ENCODE peak calls at places on chromosomes 6 and 20, in eight cellular contexts. One of them, this sample, is unnamed.

GRCh38 chr6:19697744-19698290 is 139.4 kb upstream of the ID4 start:
- DNase-seq in GM12865: no peak
- DNase-seq in heart right ventricle: no peak
- DNase-seq in LoVo: no peak
- DNase-seq in HS-27A: no peak
- DNase-seq in RKO: peak
- DNase-seq in germinal center: no peak
- DNase-seq in activated naive CD4-positive, alpha-beta T cell treated with Interleukin-2 at 50 U/mL for 16 hours: no peak
- DNase-seq in this sample: no peak

GRCh38 chr6:150231456-150231855 is 88.6 kb downstream of the PPP1R14C start:
- DNase-seq in activated naive CD4-positive, alpha-beta T cell treated with Interleukin-2 at 50 U/mL for 16 hours: no peak
- DNase-seq in LoVo: no peak
- DNase-seq in germinal center: no peak
- DNase-seq in heart right ventricle: no peak
- DNase-seq in GM12865: no peak
- DNase-seq in RKO: no peak
- DNase-seq in HS-27A: no peak
- DNase-seq in this sample: no peak

GRCh38 chr6:42367353-42368011 is 84.2 kb downstream of the TRERF1 start:
- DNase-seq in activated naive CD4-positive, alpha-beta T cell treated with Interleukin-2 at 50 U/mL for 16 hours: peak
- DNase-seq in heart right ventricle: peak
- DNase-seq in germinal center: peak
- DNase-seq in RKO: no peak
- DNase-seq in GM12865: peak
- DNase-seq in HS-27A: no peak
- DNase-seq in LoVo: no peak
- DNase-seq in this sample: no peak

GRCh38 chr6:135087403-135087802 is 32.8 kb upstream of the HBS1L start:
- DNase-seq in germinal center: no peak
- DNase-seq in RKO: no peak
- DNase-seq in heart right ventricle: no peak
- DNase-seq in activated naive CD4-positive, alpha-beta T cell treated with Interleukin-2 at 50 U/mL for 16 hours: no peak
- DNase-seq in HS-27A: no peak
- DNase-seq in LoVo: no peak
- DNase-seq in GM12865: peak
- DNase-seq in this sample: no peak

GRCh38 chr20:58431134-58431533 is 42.1 kb downstream of the VAPB start:
- DNase-seq in RKO: no peak
- DNase-seq in HS-27A: no peak
- DNase-seq in activated naive CD4-positive, alpha-beta T cell treated with Interleukin-2 at 50 U/mL for 16 hours: no peak
- DNase-seq in germinal center: no peak
- DNase-seq in GM12865: no peak
- DNase-seq in heart right ventricle: no peak
- DNase-seq in LoVo: no peak
- DNase-seq in this sample: no peak

GRCh38 chr6:148177589-148178233 is 164.9 kb upstream of the SASH1 start:
- DNase-seq in LoVo: peak
- DNase-seq in HS-27A: no peak
- DNase-seq in GM12865: peak
- DNase-seq in RKO: peak
- DNase-seq in activated naive CD4-positive, alpha-beta T cell treated with Interleukin-2 at 50 U/mL for 16 hours: peak
- DNase-seq in heart right ventricle: peak
- DNase-seq in germinal center: peak
- DNase-seq in this sample: peak

GRCh38 chr20:1892122-1892385 is 3.2 kb upstream of the SIRPA start:
- DNase-seq in RKO: no peak
- DNase-seq in heart right ventricle: no peak
- DNase-seq in GM12865: no peak
- DNase-seq in activated naive CD4-positive, alpha-beta T cell treated with Interleukin-2 at 50 U/mL for 16 hours: no peak
- DNase-seq in LoVo: no peak
- DNase-seq in germinal center: no peak
- DNase-seq in HS-27A: no peak
- DNase-seq in this sample: no peak

GRCh38 chr20:31670371-31671228 is 32.9 kb downstream of the COX4I2 start:
- DNase-seq in heart right ventricle: peak
- DNase-seq in HS-27A: no peak
- DNase-seq in LoVo: peak
- DNase-seq in RKO: no peak
- DNase-seq in germinal center: no peak
- DNase-seq in GM12865: no peak
- DNase-seq in activated naive CD4-positive, alpha-beta T cell treated with Interleukin-2 at 50 U/mL for 16 hours: no peak
- DNase-seq in this sample: no peak

GRCh38 chr6:53065266-53066058 is at the start of gene FBXO9:
- DNase-seq in activated naive CD4-positive, alpha-beta T cell treated with Interleukin-2 at 50 U/mL for 16 hours: peak
- DNase-seq in heart right ventricle: peak
- DNase-seq in GM12865: peak
- DNase-seq in HS-27A: no peak
- DNase-seq in RKO: peak
- DNase-seq in germinal center: peak
- DNase-seq in LoVo: peak
- DNase-seq in this sample: no peak

GRCh38 chr20:23407770-23408467 is 13.4 kb downstream of the NAPB start:
- DNase-seq in activated naive CD4-positive, alpha-beta T cell treated with Interleukin-2 at 50 U/mL for 16 hours: peak
- DNase-seq in heart right ventricle: no peak
- DNase-seq in germinal center: no peak
- DNase-seq in LoVo: no peak
- DNase-seq in HS-27A: no peak
- DNase-seq in RKO: no peak
- DNase-seq in GM12865: peak
- DNase-seq in this sample: no peak

GRCh38 chr20:9838035-9838377 is 870 bp downstream of the PAK5 start:
- DNase-seq in activated naive CD4-positive, alpha-beta T cell treated with Interleukin-2 at 50 U/mL for 16 hours: no peak
- DNase-seq in HS-27A: no peak
- DNase-seq in LoVo: no peak
- DNase-seq in RKO: no peak
- DNase-seq in heart right ventricle: no peak
- DNase-seq in germinal center: no peak
- DNase-seq in GM12865: no peak
- DNase-seq in this sample: no peak

GRCh38 chr6:128162423-128162822 is 261.6 kb upstream of the THEMIS start:
- DNase-seq in HS-27A: no peak
- DNase-seq in heart right ventricle: no peak
- DNase-seq in LoVo: no peak
- DNase-seq in activated naive CD4-positive, alpha-beta T cell treated with Interleukin-2 at 50 U/mL for 16 hours: no peak
- DNase-seq in RKO: no peak
- DNase-seq in GM12865: no peak
- DNase-seq in germinal center: no peak
- DNase-seq in this sample: no peak

GRCh38 chr20:60062431-60063336 is 104.5 kb downstream of the CDH26 start:
- DNase-seq in activated naive CD4-positive, alpha-beta T cell treated with Interleukin-2 at 50 U/mL for 16 hours: no peak
- DNase-seq in germinal center: no peak
- DNase-seq in HS-27A: peak
- DNase-seq in RKO: no peak
- DNase-seq in LoVo: no peak
- DNase-seq in heart right ventricle: no peak
- DNase-seq in GM12865: no peak
- DNase-seq in this sample: no peak

GRCh38 chr20:51569815-51570741 is 27.6 kb upstream of the NFATC2 start:
- DNase-seq in heart right ventricle: peak
- DNase-seq in LoVo: peak
- DNase-seq in activated naive CD4-positive, alpha-beta T cell treated with Interleukin-2 at 50 U/mL for 16 hours: no peak
- DNase-seq in GM12865: no peak
- DNase-seq in germinal center: no peak
- DNase-seq in HS-27A: no peak
- DNase-seq in RKO: peak
- DNase-seq in this sample: no peak

GRCh38 chr6:53615633-53616449 is 49.7 kb downstream of the KLHL31 start:
- DNase-seq in activated naive CD4-positive, alpha-beta T cell treated with Interleukin-2 at 50 U/mL for 16 hours: no peak
- DNase-seq in germinal center: no peak
- DNase-seq in LoVo: peak
- DNase-seq in HS-27A: no peak
- DNase-seq in heart right ventricle: no peak
- DNase-seq in GM12865: no peak
- DNase-seq in RKO: peak
- DNase-seq in this sample: no peak

GRCh38 chr6:28947831-28948270 is 24.1 kb upstream of the TRIM27 start:
- DNase-seq in HS-27A: no peak
- DNase-seq in heart right ventricle: no peak
- DNase-seq in RKO: peak
- DNase-seq in germinal center: no peak
- DNase-seq in GM12865: no peak
- DNase-seq in activated naive CD4-positive, alpha-beta T cell treated with Interleukin-2 at 50 U/mL for 16 hours: no peak
- DNase-seq in LoVo: peak
- DNase-seq in this sample: no peak

GRCh38 chr6:111565316-111566221 is 40.1 kb downstream of the TRAF3IP2 start:
- DNase-seq in HS-27A: no peak
- DNase-seq in LoVo: no peak
- DNase-seq in RKO: no peak
- DNase-seq in germinal center: peak
- DNase-seq in GM12865: peak
- DNase-seq in activated naive CD4-positive, alpha-beta T cell treated with Interleukin-2 at 50 U/mL for 16 hours: peak
- DNase-seq in heart right ventricle: no peak
- DNase-seq in this sample: no peak